ENCODE peak calls at places on chromosomes 11 and 22, in nine cellular contexts. G is A549, Q is thyroid gland, Z is breast epithelium, W is Panc1, X is left ventricle myocardium inferior, S is ovary, U is GM23338, R is BE2C. I is an unnamed sample.

GRCh38 chr11:6632116-6633073 is 13.2 kb upstream of the TPP1 start:
- DNase-seq in X (no peak), S (no peak), Z (no peak), G (no peak), W (no peak), R (no peak), Q (no peak), U (no peak), I (no peak)

GRCh38 chr11:130644187-130644586 is 195.7 kb downstream of the ADAMTS15 start:
- DNase-seq in Q (no peak), G (no peak), W (no peak), X (no peak), R (no peak), S (no peak), Z (no peak), U (peak; percentile 72), I (no peak)

GRCh38 chr22:23845661-23846469 is 7.1 kb upstream of the DERL3 start:
- DNase-seq in W (no peak), S (no peak), Z (no peak), R (no peak), Q (no peak), G (no peak), X (no peak), U (no peak), I (no peak)

GRCh38 chr11:10091314-10092045 is 202.5 kb downstream of the SBF2 start:
- DNase-seq in S (no peak), X (no peak), Q (no peak), R (no peak), Z (no peak), U (no peak), W (no peak), G (no peak), I (no peak)

GRCh38 chr22:19962246-19962908 is 20.8 kb upstream of the TXNRD2 start:
- DNase-seq in R (peak; percentile 98), Z (peak; percentile 78), U (peak; percentile 96), W (no peak), G (peak; percentile 47), Q (peak; percentile 95), S (peak; percentile 42), X (peak; percentile 60), I (peak; percentile 36)

GRCh38 chr11:57216463-57216862 is 20.6 kb downstream of the APLNR start:
- DNase-seq in U (no peak), R (no peak), Q (no peak), S (no peak), Z (no peak), W (no peak), X (no peak), G (no peak), I (no peak)

GRCh38 chr22:41598891-41599635 is 9.4 kb upstream of the PMM1 start:
- DNase-seq in U (no peak), G (no peak), Q (no peak), W (no peak), Z (no peak), R (no peak), X (no peak), S (no peak), I (no peak)

GRCh38 chr11:2401436-2401984 is 960 bp downstream of the TSSC4 start:
- DNase-seq in X (no peak), Z (no peak), G (peak; percentile 31), S (no peak), W (no peak), R (no peak), Q (no peak), U (no peak), I (no peak)

GRCh38 chr11:62104001-62104400 is 19.8 kb upstream of the INCENP start:
- DNase-seq in Z (no peak), Q (no peak), W (no peak), R (no peak), S (no peak), U (no peak), X (no peak), G (no peak), I (no peak)

GRCh38 chr11:16790484-16791240 is 52.2 kb downstream of the C11orf58 start:
- DNase-seq in Q (peak; percentile 30), G (no peak), X (no peak), R (no peak), S (no peak), U (no peak), Z (no peak), W (no peak), I (no peak)

GRCh38 chr11:133950874-133951483 is 5.8 kb downstream of the IGSF9B start:
- DNase-seq in W (no peak), U (peak; percentile 64), G (no peak), S (no peak), X (peak; percentile 70), Z (no peak), Q (peak; percentile 63), R (peak; percentile 36), I (no peak)
- H3K4me1 ChIP-seq in W (peaks cover 12% of the 10 kb centered on the region), U (peaks cover 78% of the 10 kb centered on the region), G (peaks cover 3% of the 10 kb centered on the region), S (peaks cover 3% of the 10 kb centered on the region), X (peaks cover 100% of the 10 kb centered on the region), Z (peaks cover 5% of the 10 kb centered on the region), Q (peaks cover 63% of the 10 kb centered on the region), R (peaks cover 40% of the 10 kb centered on the region), I (peaks cover 34% of the 10 kb centered on the region)

GRCh38 chr11:83661491-83662350 is 375.6 kb upstream of the CCDC90B start:
- DNase-seq in Q (no peak), X (no peak), G (no peak), U (no peak), W (no peak), S (no peak), R (no peak), Z (no peak), I (no peak)

GRCh38 chr11:83666149-83666548 is 380.0 kb upstream of the CCDC90B start:
- DNase-seq in U (no peak), W (no peak), X (no peak), G (no peak), Z (no peak), Q (no peak), R (no peak), S (no peak), I (no peak)

GRCh38 chr11:83663446-83663845 is 377.3 kb upstream of the CCDC90B start:
- DNase-seq in S (no peak), W (no peak), R (no peak), Z (no peak), U (no peak), X (no peak), G (no peak), Q (no peak), I (no peak)

GRCh38 chr11:83662494-83662893 is 376.3 kb upstream of the CCDC90B start:
- DNase-seq in Q (no peak), X (no peak), R (no peak), Z (no peak), S (no peak), U (no peak), G (no peak), W (no peak), I (no peak)

DNA sequence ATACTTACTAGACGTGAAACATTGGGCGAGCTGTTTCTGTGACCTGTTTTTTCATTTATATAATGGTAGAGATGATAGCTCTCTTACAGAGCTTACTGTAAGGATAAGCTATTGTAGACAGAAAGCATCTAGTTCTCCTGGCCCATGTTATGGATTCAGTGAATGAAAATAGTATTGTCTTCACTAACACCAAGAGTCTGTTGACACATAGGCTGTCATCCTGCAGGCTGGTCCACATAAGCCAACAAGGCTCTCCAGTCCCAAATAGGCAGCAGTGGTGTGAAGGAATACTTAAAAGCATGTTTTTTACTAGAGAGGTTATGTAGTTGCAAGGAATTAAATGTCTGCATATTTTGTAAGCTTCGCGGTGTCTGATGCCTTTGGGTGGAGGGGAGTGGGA is 377.8 kb upstream of the CCDC90B start:
- DNase-seq in W (no peak), Q (no peak), G (no peak), Z (no peak), U (no peak), S (no peak), X (no peak), R (no peak), I (no peak)
- H3K4me1 ChIP-seq in W (no peaks in the 10 kb centered on the region), Q (peaks cover 4% of the 10 kb centered on the region), G (no peaks in the 10 kb centered on the region), Z (no peaks in the 10 kb centered on the region), U (peaks cover 35% of the 10 kb centered on the region), S (no peaks in the 10 kb centered on the region), X (peaks cover 21% of the 10 kb centered on the region), R (no peaks in the 10 kb centered on the region), I (no peaks in the 10 kb centered on the region)

GRCh38 chr11:128575956-128576340 is 11.4 kb downstream of the ETS1 start:
- DNase-seq in G (no peak), U (no peak), R (no peak), W (no peak), S (no peak), Q (peak; percentile 35), Z (no peak), X (no peak), I (no peak)
- H3K4me1 ChIP-seq in G (no peaks in the 10 kb centered on the region), U (peaks cover 66% of the 10 kb centered on the region), R (no peaks in the 10 kb centered on the region), W (no peaks in the 10 kb centered on the region), S (peaks cover 9% of the 10 kb centered on the region), Q (peaks cover 16% of the 10 kb centered on the region), Z (no peaks in the 10 kb centered on the region), X (peaks cover 62% of the 10 kb centered on the region), I (peaks cover 23% of the 10 kb centered on the region)

GRCh38 chr11:119681537-119681936 is 47.5 kb downstream of the NECTIN1 start:
- DNase-seq in Q (no peak), G (no peak), S (no peak), R (no peak), W (no peak), U (no peak), Z (no peak), X (no peak), I (no peak)

GRCh38 chr11:119680899-119681370 is 48.1 kb downstream of the NECTIN1 start:
- DNase-seq in W (no peak), Q (no peak), R (no peak), S (no peak), Z (no peak), G (no peak), U (no peak), X (peak; percentile 71), I (no peak)

GRCh38 chr11:119676461-119677020 is 52.5 kb downstream of the NECTIN1 start:
- DNase-seq in S (no peak), Z (no peak), Q (no peak), W (no peak), R (no peak), U (no peak), G (no peak), X (no peak), I (no peak)

GRCh38 chr11:119677840-119678239 is 51.2 kb downstream of the NECTIN1 start:
- DNase-seq in Z (no peak), X (no peak), W (no peak), S (no peak), G (no peak), R (no peak), U (no peak), Q (no peak), I (no peak)

DNA sequence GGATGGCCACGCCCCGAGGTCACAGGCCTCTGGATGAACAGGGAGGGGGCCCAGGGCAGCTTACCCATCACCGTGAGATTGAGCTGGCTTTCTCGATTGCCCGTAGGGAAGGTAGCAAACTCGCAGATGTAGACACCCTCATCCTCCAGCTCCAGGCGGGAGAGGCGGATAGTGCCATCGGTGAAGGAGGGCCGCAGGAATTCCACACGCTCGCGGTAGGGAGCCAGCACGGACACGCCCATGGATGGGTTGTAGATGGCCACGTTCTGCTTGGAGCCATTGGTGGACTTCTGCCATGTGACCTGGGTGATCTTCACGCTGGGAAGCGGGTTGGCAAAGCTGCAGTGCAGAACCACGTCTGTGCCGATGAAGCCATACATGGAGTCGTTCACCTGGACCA is 50.6 kb downstream of the NECTIN1 start:
- DNase-seq in S (no peak), W (no peak), U (no peak), Q (no peak), X (no peak), G (no peak), R (no peak), Z (no peak), I (no peak)
- H3K4me1 ChIP-seq in S (no peaks in the 10 kb centered on the region), W (no peaks in the 10 kb centered on the region), U (no peaks in the 10 kb centered on the region), Q (peaks cover 4% of the 10 kb centered on the region), X (peaks cover 29% of the 10 kb centered on the region), G (no peaks in the 10 kb centered on the region), R (no peaks in the 10 kb centered on the region), Z (no peaks in the 10 kb centered on the region), I (no peaks in the 10 kb centered on the region)

I was measured in naive thymus-derived CD4-positive, alpha-beta T cell.